ENCODE peak calls at places on chromosomes 7 and 10, in ten cellular contexts. C, V, T, P, B, I, Y, N, Z and H are unnamed samples.

GRCh38 chr10:121526040-121526790 is 72.0 kb downstream of the FGFR2 start:
- DNase-seq in P (no peak), T (no peak), Z (no peak), Y (no peak), C (no peak), V (no peak), I (no peak), N (no peak), B (no peak), H (no peak)

GRCh38 chr7:109552017-109552416 is 982.3 kb downstream of the DNAJB9 start:
- DNase-seq in V (no peak), Y (no peak), T (no peak), I (no peak), N (no peak), P (no peak), Z (no peak), C (no peak), B (no peak), H (no peak)

GRCh38 chr10:44071479-44071878 is 313.4 kb downstream of the CXCL12 start:
- DNase-seq in I (no peak), P (no peak), B (no peak), C (no peak), Z (no peak), T (no peak), V (no peak), Y (no peak), N (no peak), H (no peak)

GRCh38 chr7:92352009-92352408 is 95.3 kb upstream of the GATAD1 start:
- DNase-seq in P (no peak), C (no peak), I (no peak), Y (no peak), T (no peak), B (no peak), N (no peak), Z (no peak), V (no peak), H (no peak)

GRCh38 chr7:156143683-156144082 is 331.4 kb upstream of the SHH start:
- DNase-seq in C (no peak), B (no peak), N (no peak), T (no peak), Y (no peak), Z (no peak), V (no peak), I (no peak), P (no peak), H (no peak)

GRCh38 chr7:151780626-151781025 is 96.3 kb downstream of the PRKAG2 start:
- DNase-seq in C (no peak), T (no peak), B (peak), N (no peak), V (no peak), P (no peak), Y (no peak), I (peak), Z (no peak), H (no peak)

GRCh38 chr7:7976677-7977076 is 8.1 kb downstream of the GLCCI1 start:
- DNase-seq in C (no peak), V (no peak), N (no peak), I (no peak), B (no peak), Z (no peak), P (peak), Y (no peak), T (no peak), H (no peak)

GRCh38 chr7:47557317-47557985 is 24.5 kb downstream of the TNS3 start:
- DNase-seq in Y (no peak), T (no peak), C (no peak), Z (no peak), B (no peak), P (no peak), V (peak), I (no peak), N (no peak), H (peak)

GRCh38 chr10:51743146-51743545 is 43.8 kb upstream of the CSTF2T start:
- DNase-seq in Z (no peak), Y (no peak), N (no peak), I (no peak), T (no peak), C (no peak), B (no peak), V (no peak), P (peak), H (no peak)

GRCh38 chr7:65325793-65326432 is 47.7 kb upstream of the ZNF92 start:
- DNase-seq in C (no peak), B (no peak), Y (no peak), T (no peak), V (no peak), P (peak), Z (no peak), N (no peak), I (no peak), H (peak)

GRCh38 chr10:28077889-28078288 is 79.0 kb upstream of the ODAD2 start:
- DNase-seq in T (peak), I (no peak), P (no peak), V (no peak), Z (no peak), Y (no peak), N (no peak), C (no peak), B (no peak), H (no peak)

GRCh38 chr7:117597755-117598154 is 117.9 kb downstream of the CFTR start:
- DNase-seq in P (no peak), V (no peak), N (no peak), Z (no peak), T (no peak), B (no peak), C (no peak), Y (no peak), I (no peak), H (no peak)

GRCh38 chr7:79272066-79272669 is 181.3 kb downstream of the MAGI2 start:
- DNase-seq in P (peak), Y (no peak), I (no peak), C (no peak), B (no peak), V (no peak), N (no peak), Z (no peak), T (peak), H (no peak)

GRCh38 chr10:70337201-70337651 is 45.2 kb downstream of the LRRC20 start:
- DNase-seq in I (no peak), P (no peak), N (no peak), V (peak), Y (no peak), Z (no peak), T (no peak), B (no peak), C (no peak), H (no peak)

GRCh38 chr7:154231732-154232131 is 179.5 kb downstream of the DPP6 start:
- DNase-seq in B (no peak), P (peak), Y (no peak), C (no peak), Z (no peak), T (no peak), V (no peak), I (no peak), N (no peak), H (no peak)

GRCh38 chr7:76303057-76303828 is 770 bp downstream of the HSPB1 start:
- DNase-seq in N (peak), Z (peak), C (peak), B (peak), I (peak), T (peak), P (peak), Y (peak), V (peak), H (no peak)

GRCh38 chr10:14732146-14732545 is 42.6 kb downstream of the FAM107B start:
- DNase-seq in N (no peak), P (no peak), C (peak), I (no peak), T (no peak), Z (no peak), B (no peak), V (no peak), Y (no peak), H (no peak)

GRCh38 chr10:101041252-101041761 is 10.3 kb downstream of the SFXN3 start:
- DNase-seq in B (peak), C (peak), Y (peak), I (no peak), P (peak), N (no peak), V (peak), T (peak), Z (peak), H (peak)

GRCh38 chr10:132982301-132982989 is 40.1 kb upstream of the CFAP46 start:
- DNase-seq in P (no peak), I (peak), Z (no peak), C (no peak), N (no peak), B (no peak), V (peak), Y (no peak), T (no peak), H (no peak)

GRCh38 chr7:42964849-42965805 is 33.0 kb downstream of the MRPL32 start:
- DNase-seq in V (no peak), B (no peak), T (no peak), N (no peak), P (no peak), C (peak), Y (no peak), I (no peak), Z (no peak), H (no peak)

GRCh38 chr10:130220251-130221185 is 84.3 kb downstream of the GLRX3 start:
- DNase-seq in Z (no peak), B (no peak), N (peak), Y (no peak), T (no peak), V (no peak), I (no peak), C (no peak), P (no peak), H (no peak)

GRCh38 chr7:147636553-147636952 is 954.0 kb upstream of the C7orf33 start:
- DNase-seq in C (no peak), B (no peak), Z (no peak), N (no peak), V (no peak), I (no peak), P (no peak), T (no peak), Y (no peak), H (no peak)

GRCh38 chr10:118592675-118593330 is 2.6 kb downstream of the PRLHR start:
- DNase-seq in T (no peak), P (no peak), B (no peak), N (no peak), V (no peak), C (peak), I (no peak), Y (no peak), Z (no peak), H (no peak)

GRCh38 chr10:14263041-14263440 is 67.7 kb downstream of the FRMD4A start:
- DNase-seq in C (no peak), P (no peak), I (no peak), B (no peak), Z (no peak), Y (no peak), V (no peak), N (no peak), T (no peak), H (no peak)

GRCh38 chr7:4472739-4473138 is 209.4 kb upstream of the FOXK1 start:
- DNase-seq in T (no peak), B (no peak), V (no peak), Y (no peak), N (no peak), I (no peak), C (no peak), P (no peak), Z (no peak), H (no peak)
- TF ChIP-seq POLR2A in T (no peak), B (no peak), V (no peak), Y (no peak), N (no peak), I (no peak), C (no peak), P (no peak), Z (no peak), H (no peak)

DNA sequence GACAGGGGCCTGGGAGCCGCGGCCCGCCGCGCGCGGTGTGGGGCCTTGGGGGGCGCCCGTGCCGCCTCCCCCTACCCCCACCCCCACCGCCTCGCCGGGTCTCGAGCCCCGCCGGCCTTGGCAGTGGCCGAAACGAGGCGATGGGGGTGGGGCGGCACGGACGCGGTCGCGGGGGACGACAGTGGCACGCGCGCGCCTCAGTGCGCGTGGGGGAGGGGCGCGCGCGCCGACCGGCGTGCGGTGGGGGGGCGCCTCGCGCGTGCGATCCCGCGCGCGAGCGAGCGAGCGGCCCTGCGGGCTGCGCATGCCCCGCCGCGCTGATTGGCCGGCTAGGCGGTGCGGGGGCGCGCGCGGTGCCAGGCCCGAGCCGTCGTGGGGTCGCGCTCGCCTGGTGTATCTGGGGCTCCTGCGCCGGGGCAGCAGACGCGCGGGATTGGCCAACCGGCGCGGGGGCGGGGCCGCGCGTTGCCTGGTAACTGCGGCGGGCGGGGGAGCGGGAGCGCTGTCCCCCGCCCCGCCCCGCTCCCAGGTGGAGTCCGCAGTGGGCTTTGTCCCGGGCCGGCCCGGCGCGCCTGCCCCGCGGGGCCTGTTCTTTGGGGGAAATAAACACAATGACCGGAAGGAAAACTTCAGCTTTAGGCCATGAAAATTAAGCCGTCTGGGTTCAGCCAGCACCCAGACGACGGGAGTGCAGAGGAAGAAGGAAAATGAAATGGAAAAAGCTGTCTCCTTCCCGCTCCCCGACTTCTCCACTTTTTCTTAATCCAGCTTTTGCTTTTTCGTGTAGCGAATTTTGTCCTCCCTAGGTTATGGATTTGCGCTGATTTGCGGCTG is 870 bp downstream of the GTF2I start:
- DNase-seq in Y (peak), P (peak), I (peak), V (peak), T (peak), Z (peak), B (peak), C (peak), N (peak), H (peak)
- TF ChIP-seq POLR2A in Y (no peak), P (no peak), I (peak), V (peak), T (no peak), Z (peak), B (no peak), C (no peak), N (no peak), H (peak)

GRCh38 chr10:104350146-104350635 is 3.4 kb upstream of the CFAP58 start:
- DNase-seq in I (no peak), Z (no peak), Y (peak), V (no peak), P (peak), N (no peak), T (peak), C (peak), B (peak), H (no peak)

GRCh38 chr10:104349623-104350142 is 4.0 kb upstream of the CFAP58 start:
- DNase-seq in V (no peak), N (no peak), Y (peak), Z (peak), T (no peak), P (peak), B (no peak), I (no peak), C (peak), H (no peak)

GRCh38 chr10:104351919-104352318 is 1.7 kb upstream of the CFAP58 start:
- DNase-seq in T (no peak), N (no peak), P (no peak), C (no peak), V (no peak), Z (no peak), B (no peak), I (no peak), Y (no peak), H (no peak)

GRCh38 chr10:104351067-104351681 is 2.5 kb upstream of the CFAP58 start:
- DNase-seq in C (no peak), P (peak), Y (no peak), I (no peak), T (no peak), N (no peak), B (no peak), Z (no peak), V (no peak), H (no peak)

GRCh38 chr10:104353325-104354048 is at the start of gene CFAP58:
- DNase-seq in Y (peak), I (peak), B (peak), V (peak), N (peak), C (peak), P (peak), T (peak), Z (peak), H (peak)
- TF ChIP-seq POLR2A in Y (no peak), I (peak), B (peak), V (no peak), N (no peak), C (no peak), P (no peak), T (no peak), Z (peak), H (peak)

DNA sequence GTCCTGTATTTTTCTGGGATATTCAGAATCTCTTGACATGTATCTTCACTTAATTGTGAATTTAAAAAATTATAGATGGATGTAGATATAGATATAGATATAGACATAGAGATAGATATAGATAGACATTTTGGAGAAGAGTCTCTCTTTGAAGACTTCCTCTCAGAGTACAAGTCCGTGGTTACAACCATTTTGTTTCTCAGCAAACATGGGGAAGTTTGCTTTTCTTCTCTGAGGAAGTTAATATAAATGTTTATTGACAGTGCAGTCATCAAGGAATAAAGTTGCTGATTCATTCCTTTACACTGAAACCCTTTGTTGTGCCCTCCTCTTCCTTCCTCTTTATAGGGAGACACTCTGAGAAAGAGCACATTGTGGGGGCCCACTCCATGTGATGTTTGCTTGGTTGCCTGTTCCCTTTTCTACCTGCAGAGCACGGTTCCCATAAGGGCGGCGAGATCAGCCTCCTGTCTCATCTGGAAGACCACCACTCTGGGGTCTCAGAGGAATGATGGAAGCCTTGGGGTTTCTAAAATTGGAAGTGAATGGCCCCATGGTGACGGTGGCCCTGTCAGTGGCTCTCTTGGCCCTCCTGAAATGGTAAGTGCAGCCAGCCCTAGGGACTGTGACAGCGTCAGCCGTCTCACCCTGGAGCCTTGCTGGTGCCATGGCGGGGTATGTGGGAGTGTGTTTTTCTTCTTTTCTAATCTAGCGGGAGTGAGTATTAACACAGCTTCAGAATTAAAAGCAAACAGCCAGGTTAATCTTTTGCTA is at the start of gene TBXAS1:
- DNase-seq in I (no peak), B (no peak), V (no peak), C (peak), N (no peak), T (no peak), P (peak), Z (peak), Y (peak), H (no peak)
- TF ChIP-seq POLR2A in I (no peak), B (no peak), V (no peak), C (no peak), N (no peak), T (no peak), P (peak), Z (no peak), Y (peak), H (no peak)

DNA sequence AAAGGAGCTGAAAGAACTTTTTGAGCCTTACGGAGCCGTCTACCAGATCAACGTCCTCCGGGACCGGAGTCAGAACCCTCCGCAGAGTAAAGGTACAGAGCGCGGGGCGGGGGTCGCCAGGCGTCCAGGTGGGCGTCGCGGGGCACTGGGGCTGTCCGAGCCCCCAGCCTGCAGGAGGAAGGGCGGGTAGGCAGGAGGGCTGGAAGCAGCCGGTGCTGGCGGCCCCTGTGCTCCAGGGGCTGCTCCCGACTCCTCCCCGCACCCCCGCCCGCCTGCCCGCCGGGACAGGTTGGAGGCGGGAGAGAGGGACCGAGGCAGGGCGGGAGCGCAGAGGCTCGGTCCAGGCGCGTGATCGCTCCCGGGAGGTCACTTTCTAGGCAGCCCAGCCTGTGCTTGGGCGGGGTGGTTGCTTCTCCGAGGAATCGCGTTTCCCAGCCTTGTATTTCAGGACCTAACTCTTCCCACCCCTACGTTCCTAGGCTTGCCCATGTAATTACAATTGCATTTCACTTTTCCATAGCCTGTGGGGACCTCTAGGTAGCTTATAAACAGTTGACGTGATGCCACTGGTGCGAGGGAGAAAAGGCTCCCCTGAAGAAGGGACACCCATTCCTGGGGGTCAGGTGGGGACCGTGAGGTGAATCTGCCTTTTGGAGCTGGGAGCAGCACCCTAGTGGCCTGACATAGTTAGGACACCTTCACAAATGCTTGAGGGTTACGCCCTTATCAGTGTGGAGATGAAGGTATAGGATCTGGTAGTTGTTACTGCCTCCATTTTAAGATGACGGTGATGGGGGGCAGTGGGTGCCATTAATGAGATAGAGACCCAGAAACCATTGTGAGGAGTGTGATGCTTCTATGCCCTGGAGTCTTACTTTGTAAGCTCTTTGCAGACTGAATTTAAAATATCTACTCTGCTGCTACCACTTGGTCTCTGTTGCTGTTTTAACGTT is 148.2 kb downstream of the CELF2 start:
- DNase-seq in B (peak), I (peak), Y (peak), C (peak), V (peak), N (no peak), Z (peak), P (peak), T (no peak), H (peak)
- TF ChIP-seq POLR2A in B (peak), I (no peak), Y (peak), C (no peak), V (no peak), N (no peak), Z (peak), P (no peak), T (no peak), H (no peak)